ENCODE peak calls at places on chromosome 17, in five cellular contexts. A is IMR-90, Q is mesendoderm, B is neuronal stem cell, G is H9. O is an unnamed sample.

GRCh38 chr17:3585826-3586225 is 23.4 kb downstream of the TRPV1 start:
- DNase-seq in A (no peak), Q (no peak), B (no peak), G (no peak), O (no peak)

GRCh38 chr17:31830971-31831755 is 27.9 kb downstream of the COPRS start:
- DNase-seq in A (peak; percentile 56), Q (no peak), B (no peak), G (no peak), O (no peak)

GRCh38 chr17:1244606-1245012 is 25.6 kb upstream of the BHLHA9 start:
- DNase-seq in A (peak; percentile 33), Q (no peak), B (no peak), G (no peak), O (no peak)

GRCh38 chr17:36059455-36059854 is 4.6 kb upstream of the CCL18 start:
- DNase-seq in A (no peak), Q (no peak), B (no peak), G (no peak), O (no peak)

GRCh38 chr17:59762022-59762825 is 54.8 kb downstream of the VMP1 start:
- DNase-seq in A (peak; percentile 89), Q (no peak), B (no peak), G (no peak), O (no peak)

GRCh38 chr17:335691-336090 is 16.9 kb downstream of the RPH3AL start:
- DNase-seq in A (no peak), Q (peak; percentile 92), B (no peak), G (peak; percentile 85), O (no peak)

GRCh38 chr17:76252040-76252954 is 12.0 kb upstream of the RNF157 start:
- DNase-seq in A (peak; percentile 99), Q (no peak), B (no peak), G (no peak), O (no peak)

GRCh38 chr17:2854662-2855061 is 58.4 kb downstream of the RAP1GAP2 start:
- DNase-seq in A (no peak), Q (no peak), B (no peak), G (no peak), O (no peak)

GRCh38 chr17:15893333-15894024 is 51.5 kb upstream of the ADORA2B start:
- DNase-seq in A (peak; percentile 65), Q (peak; percentile 53), B (no peak), G (no peak), O (no peak)
- H3K23ac ChIP-seq in A (no peak overlapping the region), Q (no peak overlapping the region), B (no peak overlapping the region), G (no peak overlapping the region), O (no peak overlapping the region)

GRCh38 chr17:81511800-81512559 is 619 bp downstream of the ACTG1 start:
- DNase-seq in A (no peak), Q (no peak), B (no peak), G (peak; percentile 27), O (no peak)

GRCh38 chr17:81511550-81511799 is 1.1 kb downstream of the ACTG1 start:
- DNase-seq in A (peak; percentile 35), Q (no peak), B (no peak), G (no peak), O (no peak)

GRCh38 chr17:81513669-81514484 is 1.3 kb upstream of the ACTG1 start:
- DNase-seq in A (peak; percentile 68), Q (peak; percentile 85), B (peak; percentile 68), G (peak; percentile 83), O (no peak)

GRCh38 chr17:81512984-81513668 is 527 bp upstream of the ACTG1 start:
- DNase-seq in A (peak; percentile 43), Q (peak; percentile 87), B (peak; percentile 74), G (peak; percentile 90), O (no peak)

GRCh38 chr17:81512560-81512983 is at the start of gene ACTG1:
- DNase-seq in A (peak; percentile 91), Q (peak; percentile 95), B (peak; percentile 88), G (peak; percentile 93), O (no peak)
- H3K23ac ChIP-seq in A (peak within 1 kb of the TSS; percentile 86), Q (peak within 1 kb of the TSS; percentile 85), B (peak within 1 kb of the TSS; percentile 100), G (no peak within 1 kb of the TSS), O (no peak within 1 kb of the TSS)

DNA sequence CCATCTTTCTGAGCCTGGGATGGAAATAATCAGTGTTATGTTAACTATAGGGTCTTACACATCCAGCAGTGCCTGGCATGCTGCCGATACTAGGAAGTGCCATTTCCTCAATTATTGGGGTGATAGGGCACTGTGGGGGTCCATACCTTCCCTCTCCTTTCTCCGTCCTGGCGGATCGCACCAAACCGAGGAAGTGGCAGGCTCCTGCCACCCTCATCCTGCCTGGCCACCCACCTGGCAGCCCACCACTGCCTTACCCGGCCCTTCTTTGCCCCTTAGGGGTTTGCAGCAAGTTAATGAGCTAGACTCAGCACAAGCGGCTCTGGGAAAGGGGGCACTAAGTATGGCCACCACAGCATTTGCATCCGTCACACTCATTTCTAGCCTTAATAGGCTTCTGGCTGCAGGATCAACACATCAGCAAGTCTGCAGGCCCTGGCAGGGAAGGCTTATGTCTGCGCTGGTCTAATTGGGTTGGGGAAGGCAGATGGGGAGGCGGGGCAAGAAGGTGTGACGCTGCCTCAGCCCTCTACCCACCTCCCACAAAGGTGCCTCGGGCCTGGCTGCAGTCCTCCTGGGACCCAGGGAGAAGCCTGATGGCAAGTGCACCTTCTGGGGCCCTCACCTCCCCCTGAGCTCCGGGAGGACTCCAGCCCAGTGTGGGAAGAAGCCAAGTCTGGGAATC is 28.6 kb downstream of the DCAKD start:
- DNase-seq in A (no peak), Q (peak; percentile 46), B (no peak), G (no peak), O (no peak)
- H3K23ac ChIP-seq in A (no peak overlapping the region), Q (no peak overlapping the region), B (no peak overlapping the region), G (no peak overlapping the region), O (no peak overlapping the region)

DNA sequence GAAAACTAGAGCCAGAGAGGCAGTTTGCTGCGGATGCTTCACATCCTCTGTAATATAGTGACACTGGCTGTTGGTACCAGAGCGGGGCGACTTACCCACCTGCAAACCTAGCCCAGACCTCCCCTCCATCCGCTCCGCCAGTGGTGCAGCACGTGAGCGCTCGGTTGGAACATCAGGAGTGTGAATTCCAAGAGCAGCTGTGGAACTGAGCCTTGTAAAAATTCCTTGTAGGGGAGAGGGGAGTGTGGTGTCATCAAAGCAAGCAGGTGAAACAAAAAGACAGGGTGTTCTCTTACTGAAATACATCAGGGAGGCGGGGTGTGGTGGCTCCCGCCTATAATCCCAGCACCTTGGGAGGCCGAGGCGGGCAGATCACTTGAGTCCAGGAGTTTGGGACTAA is 51.3 kb downstream of the CCDC42 start:
- DNase-seq in A (no peak), Q (peak; percentile 51), B (no peak), G (peak; percentile 35), O (no peak)
- H3K23ac ChIP-seq in A (no peak overlapping the region), Q (no peak overlapping the region), B (no peak overlapping the region), G (no peak overlapping the region), O (no peak overlapping the region)

GRCh38 chr17:49687878-49688491 is 10.1 kb upstream of the SPOP start:
- DNase-seq in A (peak; percentile 61), Q (no peak), B (no peak), G (peak; percentile 28), O (no peak)
- H3K23ac ChIP-seq in A (peak overlapping the region; percentile 13), Q (no peak overlapping the region), B (no peak overlapping the region), G (no peak overlapping the region), O (no peak overlapping the region)

GRCh38 chr17:11251561-11252107 is 10.6 kb downstream of the SHISA6 start:
- DNase-seq in A (no peak), Q (peak; percentile 50), B (no peak), G (peak; percentile 47), O (no peak)
- H3K23ac ChIP-seq in A (no peak overlapping the region), Q (no peak overlapping the region), B (peak overlapping the region; percentile 18), G (no peak overlapping the region), O (no peak overlapping the region)

GRCh38 chr17:44607836-44608690 is 48.2 kb upstream of the MEIOC start:
- DNase-seq in A (peak; percentile 74), Q (peak; percentile 85), B (no peak), G (peak; percentile 76), O (no peak)

GRCh38 chr17:44610331-44610730 is 45.9 kb upstream of the MEIOC start:
- DNase-seq in A (no peak), Q (peak; percentile 76), B (no peak), G (no peak), O (no peak)

GRCh38 chr17:44610871-44611270 is 45.4 kb upstream of the MEIOC start:
- DNase-seq in A (no peak), Q (no peak), B (no peak), G (no peak), O (no peak)

GRCh38 chr17:44606658-44607057 is 49.4 kb downstream of the FZD2 start:
- DNase-seq in A (no peak), Q (no peak), B (no peak), G (no peak), O (no peak)

GRCh38 chr17:44608732-44609435 is 47.4 kb upstream of the MEIOC start:
- DNase-seq in A (no peak), Q (peak; percentile 65), B (no peak), G (peak; percentile 56), O (no peak)
- H3K23ac ChIP-seq in A (peak overlapping the region; percentile 64), Q (peak overlapping the region; percentile 85), B (no peak overlapping the region), G (no peak overlapping the region), O (no peak overlapping the region)

GRCh38 chr17:79517812-79518211 is 93.0 kb downstream of the RBFOX3 start:
- DNase-seq in A (no peak), Q (no peak), B (no peak), G (no peak), O (no peak)

GRCh38 chr17:79519152-79519523 is 91.7 kb downstream of the RBFOX3 start:
- DNase-seq in A (no peak), Q (no peak), B (no peak), G (no peak), O (no peak)

GRCh38 chr17:79519601-79520000 is 91.2 kb downstream of the RBFOX3 start:
- DNase-seq in A (no peak), Q (no peak), B (no peak), G (no peak), O (no peak)

GRCh38 chr17:79520134-79520892 is 90.5 kb downstream of the RBFOX3 start:
- DNase-seq in A (no peak), Q (no peak), B (no peak), G (no peak), O (no peak)

GRCh38 chr17:79518330-79519151 is 92.3 kb downstream of the RBFOX3 start:
- DNase-seq in A (no peak), Q (no peak), B (no peak), G (no peak), O (no peak)
- H3K23ac ChIP-seq in A (no peak overlapping the region), Q (no peak overlapping the region), B (no peak overlapping the region), G (no peak overlapping the region), O (no peak overlapping the region)

GRCh38 chr17:65474658-65475057 is 86.8 kb downstream of the AXIN2 start:
- DNase-seq in A (no peak), Q (no peak), B (no peak), G (no peak), O (no peak)

GRCh38 chr17:65468321-65468720 is 93.1 kb downstream of the AXIN2 start:
- DNase-seq in A (no peak), Q (no peak), B (no peak), G (no peak), O (no peak)

GRCh38 chr17:65473363-65473762 is 88.1 kb downstream of the AXIN2 start:
- DNase-seq in A (no peak), Q (no peak), B (no peak), G (no peak), O (no peak)

GRCh38 chr17:65473985-65474384 is 87.5 kb downstream of the AXIN2 start:
- DNase-seq in A (no peak), Q (no peak), B (no peak), G (no peak), O (no peak)

GRCh38 chr17:65472602-65473001 is 88.8 kb downstream of the AXIN2 start:
- DNase-seq in A (no peak), Q (no peak), B (no peak), G (no peak), O (no peak)
- H3K23ac ChIP-seq in A (no peak overlapping the region), Q (no peak overlapping the region), B (no peak overlapping the region), G (no peak overlapping the region), O (no peak overlapping the region)

O was measured in H1.